ENCODE peak calls at places on chromosomes 6 and 20, in four cellular contexts. Z is heart left ventricle, J is ovary, D is Peyer's patch. X is an unnamed sample.

GRCh38 chr20:2751868-2752630 is 48.4 kb downstream of the CPXM1 start:
- DNase-seq in J (peak; percentile 78), Z (no peak), D (no peak), X (peak; percentile 76)

GRCh38 chr20:8301655-8302054 is 169.6 kb downstream of the PLCB1 start:
- DNase-seq in J (no peak), D (no peak), Z (no peak), X (no peak)

GRCh38 chr20:1816384-1817381 is 78.5 kb upstream of the SIRPA start:
- DNase-seq in D (no peak), J (no peak), Z (peak; percentile 54), X (peak; percentile 47)

GRCh38 chr6:154448448-154449096 is 61.9 kb downstream of the CNKSR3 start:
- DNase-seq in Z (peak; percentile 51), D (no peak), J (no peak), X (no peak)

GRCh38 chr20:47196091-47197081 is 160.1 kb downstream of the ZMYND8 start:
- DNase-seq in D (peak; percentile 63), Z (peak; percentile 65), J (peak; percentile 81), X (peak; percentile 77)

GRCh38 chr6:28353981-28354676 is 4.4 kb downstream of the ZKSCAN3 start:
- DNase-seq in Z (peak; percentile 74), J (peak; percentile 77), D (no peak), X (no peak)

GRCh38 chr6:147724454-147724853 is 216.0 kb downstream of the SAMD5 start:
- DNase-seq in Z (no peak), D (no peak), J (no peak), X (no peak)

GRCh38 chr6:1070085-1070521 is 241.8 kb upstream of the FOXQ1 start:
- DNase-seq in J (no peak), Z (no peak), D (no peak), X (no peak)

GRCh38 chr6:116572162-116572561 is 858 bp downstream of the RWDD1 start:
- DNase-seq in D (no peak), J (no peak), Z (no peak), X (no peak)

GRCh38 chr20:41992481-41992880 is 374.3 kb upstream of the CHD6 start:
- DNase-seq in Z (no peak), J (no peak), D (no peak), X (no peak)

GRCh38 chr20:45867811-45868176 is 10.4 kb downstream of the ZSWIM3 start:
- DNase-seq in Z (no peak), J (no peak), D (no peak), X (peak; percentile 39)

GRCh38 chr6:31733734-31734133 is 2.6 kb downstream of the CLIC1 start:
- DNase-seq in J (no peak), D (no peak), Z (no peak), X (no peak)

GRCh38 chr6:19159087-19159486 is 678.1 kb upstream of the ID4 start:
- DNase-seq in D (no peak), J (no peak), Z (no peak), X (no peak)

GRCh38 chr6:36968266-36968977 is 13.9 kb downstream of the PI16 start:
- DNase-seq in Z (no peak), J (peak; percentile 75), D (no peak), X (no peak)

GRCh38 chr6:147043994-147044477 is 160.2 kb upstream of the STXBP5 start:
- DNase-seq in Z (no peak), J (no peak), D (no peak), X (no peak)

GRCh38 chr6:52724406-52725121 is 38.7 kb downstream of the GSTA2 start:
- DNase-seq in Z (peak; percentile 33), J (peak; percentile 58), D (peak; percentile 46), X (peak; percentile 76)

GRCh38 chr6:4914412-4915159 is 89.3 kb downstream of the RPP40 start:
- DNase-seq in Z (no peak), D (no peak), J (no peak), X (no peak)

GRCh38 chr6:41705329-41705995 is 29.9 kb downstream of the TFEB start:
- DNase-seq in J (no peak), Z (no peak), D (no peak), X (no peak)

GRCh38 chr20:51266353-51266752 is 243.4 kb upstream of the KCNG1 start:
- DNase-seq in J (no peak), Z (no peak), D (no peak), X (no peak)

DNA sequence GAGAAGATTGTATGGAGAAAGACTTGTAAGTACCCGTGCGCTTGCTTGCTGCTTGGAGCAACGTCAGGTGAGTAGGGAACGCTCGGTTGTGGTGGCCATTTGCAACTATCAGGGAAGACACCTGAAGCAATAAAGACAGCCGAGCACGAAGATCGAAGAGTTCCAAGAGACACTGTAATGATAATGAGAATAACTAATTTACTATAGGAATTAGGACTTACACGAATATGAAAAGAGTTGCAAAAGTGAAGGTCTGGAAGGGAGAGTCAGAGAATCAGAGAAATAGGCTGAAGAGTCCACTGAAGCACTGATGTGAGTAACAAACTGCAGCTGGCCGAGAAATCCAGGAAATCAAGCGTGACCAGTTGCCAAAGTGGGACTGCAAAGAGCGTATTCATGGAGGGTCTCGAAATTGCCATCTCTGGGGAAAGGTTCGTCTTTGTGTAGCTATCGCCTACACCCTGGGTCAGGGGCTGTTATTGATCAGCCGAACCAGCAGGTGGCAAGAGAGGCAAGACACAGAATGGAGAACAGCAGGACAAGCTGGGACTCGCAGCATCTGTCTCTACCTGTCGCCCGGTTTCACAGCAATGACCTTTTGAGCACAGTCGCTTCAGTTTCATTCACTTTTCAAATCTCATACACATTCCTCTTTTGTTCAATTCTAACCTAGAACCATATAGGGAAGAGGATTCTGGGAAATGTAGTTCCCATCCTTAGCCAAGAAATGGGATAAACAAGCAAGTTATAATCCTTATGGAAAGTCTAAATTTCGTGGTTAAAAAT is 26.2 kb downstream of the LOC128125822 start:
- DNase-seq in J (peak; percentile 64), Z (peak; percentile 59), D (peak; percentile 71), X (peak; percentile 49)
- TF ChIP-seq POLR2A in J (no peak), Z (no peak), D (no peak), X (no peak)

GRCh38 chr20:50112512-50113419 is at the start of gene UBE2V1:
- DNase-seq in J (peak; percentile 93), D (peak; percentile 94), Z (peak; percentile 93), X (peak; percentile 76)
- TF ChIP-seq POLR2A in J (peak; percentile 79), D (peak; percentile 73), Z (peak; percentile 76), X (peak; percentile 74)

GRCh38 chr20:17873410-17874270 is 95.0 kb downstream of the SNX5 start:
- DNase-seq in D (peak; percentile 44), J (peak; percentile 95), Z (peak; percentile 79), X (peak; percentile 83)

GRCh38 chr20:17875106-17875980 is 93.3 kb downstream of the SNX5 start:
- DNase-seq in D (no peak), Z (no peak), J (peak; percentile 92), X (no peak)

GRCh38 chr20:17872920-17873319 is 95.7 kb downstream of the SNX5 start:
- DNase-seq in D (no peak), J (no peak), Z (no peak), X (no peak)

GRCh38 chr20:17875981-17876385 is 92.6 kb downstream of the SNX5 start:
- DNase-seq in D (no peak), J (peak; percentile 53), Z (no peak), X (no peak)

GRCh38 chr20:17874271-17875105 is 94.1 kb downstream of the SNX5 start:
- DNase-seq in D (no peak), Z (no peak), J (no peak), X (no peak)
- TF ChIP-seq POLR2A in D (no peak), Z (no peak), J (no peak), X (no peak)

DNA sequence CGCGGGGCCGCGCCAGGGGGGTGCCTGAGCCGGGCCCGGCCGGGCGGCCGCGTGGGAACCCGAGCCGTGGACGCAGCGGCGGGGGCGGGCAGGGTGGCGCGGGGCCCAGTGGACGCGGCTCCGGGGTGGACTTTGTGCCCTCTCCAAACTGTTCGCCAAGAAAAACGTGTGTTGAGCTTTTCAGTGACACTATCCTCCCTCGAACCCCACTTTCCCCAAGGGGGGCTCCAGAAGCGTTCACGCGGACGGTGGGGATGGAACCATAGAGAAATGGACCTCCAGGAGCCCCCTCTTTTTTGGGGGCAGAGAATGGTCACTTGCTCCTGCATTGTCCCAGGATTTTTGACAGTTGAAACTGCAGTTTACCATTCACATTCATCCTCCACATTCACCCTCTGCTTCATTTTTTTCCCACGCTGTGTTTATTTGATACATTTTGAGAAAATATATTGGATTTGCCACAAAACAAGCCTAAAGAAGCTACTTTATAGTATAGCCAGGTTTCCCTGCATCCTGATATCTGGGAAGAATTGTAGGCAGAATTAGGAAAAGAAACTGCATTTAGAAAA is 2.8 kb upstream of the HIVEP1 start:
- DNase-seq in Z (no peak), D (no peak), J (no peak), X (no peak)
- TF ChIP-seq POLR2A in Z (no peak), D (no peak), J (no peak), X (no peak)